ENCODE peak calls at places on chromosomes 16 and 17, in seven cellular contexts. One of them, this sample, is unnamed.

GRCh38 chr16:30875881-30876791 is 17.7 kb downstream of the BCL7C start:
- DNase-seq in H1: no peak
- DNase-seq in neuronal stem cell: no peak
- DNase-seq in H9: no peak
- DNase-seq in IMR-90: peak
- DNase-seq in mesendoderm: peak
- DNase-seq in trophoblast cell: peak
- DNase-seq in this sample: peak

GRCh38 chr16:28181557-28181914 is 30.2 kb downstream of the XPO6 start:
- DNase-seq in mesendoderm: peak
- DNase-seq in H1: no peak
- DNase-seq in trophoblast cell: peak
- DNase-seq in neuronal stem cell: no peak
- DNase-seq in IMR-90: peak
- DNase-seq in H9: no peak
- DNase-seq in this sample: peak

GRCh38 chr16:17510532-17510931 is 39.8 kb upstream of the XYLT1 start:
- DNase-seq in neuronal stem cell: no peak
- DNase-seq in H9: no peak
- DNase-seq in trophoblast cell: no peak
- DNase-seq in H1: no peak
- DNase-seq in mesendoderm: no peak
- DNase-seq in IMR-90: peak
- DNase-seq in this sample: no peak

GRCh38 chr16:57757883-57758282 is 22.3 kb downstream of the KATNB1 start:
- DNase-seq in IMR-90: no peak
- DNase-seq in H1: no peak
- DNase-seq in H9: no peak
- DNase-seq in trophoblast cell: no peak
- DNase-seq in mesendoderm: no peak
- DNase-seq in neuronal stem cell: no peak
- DNase-seq in this sample: no peak

GRCh38 chr17:61689610-61690180 is 98.7 kb upstream of the NACA2 start:
- DNase-seq in trophoblast cell: no peak
- DNase-seq in H1: no peak
- DNase-seq in H9: no peak
- DNase-seq in neuronal stem cell: no peak
- DNase-seq in IMR-90: peak
- DNase-seq in mesendoderm: no peak
- DNase-seq in this sample: peak

GRCh38 chr17:7592422-7593021 is 2.6 kb upstream of the SOX15 start:
- DNase-seq in H9: no peak
- DNase-seq in neuronal stem cell: no peak
- DNase-seq in trophoblast cell: no peak
- DNase-seq in H1: no peak
- DNase-seq in mesendoderm: no peak
- DNase-seq in IMR-90: no peak
- DNase-seq in this sample: no peak

GRCh38 chr16:31537362-31537921 is 9.7 kb downstream of the AHSP start:
- DNase-seq in IMR-90: no peak
- DNase-seq in neuronal stem cell: no peak
- DNase-seq in H9: peak
- DNase-seq in mesendoderm: peak
- DNase-seq in H1: peak
- DNase-seq in trophoblast cell: no peak
- DNase-seq in this sample: no peak

GRCh38 chr17:68576811-68577551 is 24.2 kb downstream of the FAM20A start:
- DNase-seq in neuronal stem cell: no peak
- DNase-seq in IMR-90: peak
- DNase-seq in mesendoderm: no peak
- DNase-seq in H9: no peak
- DNase-seq in trophoblast cell: peak
- DNase-seq in H1: no peak
- DNase-seq in this sample: peak

GRCh38 chr17:8673621-8674020 is 43.1 kb upstream of the MYH10 start:
- DNase-seq in trophoblast cell: no peak
- DNase-seq in H9: no peak
- DNase-seq in IMR-90: peak
- DNase-seq in H1: no peak
- DNase-seq in mesendoderm: no peak
- DNase-seq in neuronal stem cell: no peak
- DNase-seq in this sample: peak

GRCh38 chr16:19228057-19228456 is 57.5 kb upstream of the CLEC19A start:
- DNase-seq in H1: no peak
- DNase-seq in trophoblast cell: no peak
- DNase-seq in mesendoderm: peak
- DNase-seq in H9: no peak
- DNase-seq in neuronal stem cell: peak
- DNase-seq in IMR-90: no peak
- DNase-seq in this sample: no peak

GRCh38 chr16:19231881-19232280 is 53.6 kb upstream of the CLEC19A start:
- DNase-seq in H9: no peak
- DNase-seq in H1: no peak
- DNase-seq in neuronal stem cell: no peak
- DNase-seq in IMR-90: no peak
- DNase-seq in mesendoderm: no peak
- DNase-seq in trophoblast cell: no peak
- DNase-seq in this sample: no peak

GRCh38 chr16:19227643-19228042 is 57.9 kb upstream of the CLEC19A start:
- DNase-seq in trophoblast cell: no peak
- DNase-seq in H9: no peak
- DNase-seq in mesendoderm: peak
- DNase-seq in H1: no peak
- DNase-seq in neuronal stem cell: peak
- DNase-seq in IMR-90: no peak
- DNase-seq in this sample: no peak

GRCh38 chr16:19230575-19230974 is 55.0 kb upstream of the CLEC19A start:
- DNase-seq in IMR-90: no peak
- DNase-seq in H9: no peak
- DNase-seq in mesendoderm: no peak
- DNase-seq in trophoblast cell: no peak
- DNase-seq in neuronal stem cell: no peak
- DNase-seq in H1: no peak
- DNase-seq in this sample: no peak

DNA sequence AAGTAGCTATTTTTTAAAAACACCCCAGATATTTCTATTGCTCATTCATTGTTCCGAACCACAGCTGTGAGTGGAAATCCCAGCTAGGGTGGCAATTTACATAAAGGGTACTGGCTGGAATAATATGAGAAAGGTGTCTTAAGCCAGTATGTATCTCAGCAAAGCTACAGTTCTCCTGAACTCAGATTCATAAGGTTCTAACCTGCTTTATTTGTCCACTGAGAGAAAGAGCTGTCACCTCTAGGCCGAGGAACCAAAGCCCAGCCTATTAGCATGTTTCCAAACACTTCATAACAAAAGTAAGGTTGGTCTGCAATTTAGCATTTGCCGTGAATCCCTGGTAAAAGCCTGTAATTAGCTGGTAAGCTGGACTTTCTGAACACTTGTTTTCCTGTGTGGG is 57.0 kb upstream of the CLEC19A start:
- DNase-seq in H9: no peak
- DNase-seq in H1: no peak
- DNase-seq in mesendoderm: no peak
- DNase-seq in IMR-90: no peak
- DNase-seq in neuronal stem cell: no peak
- DNase-seq in trophoblast cell: no peak
- DNase-seq in this sample: no peak
- H3K4ac ChIP-seq in H9: no peak
- H3K4ac ChIP-seq in H1: no peak
- H3K4ac ChIP-seq in mesendoderm: no peak
- H3K4ac ChIP-seq in IMR-90: no peak
- H3K4ac ChIP-seq in neuronal stem cell: no peak
- H3K4ac ChIP-seq in trophoblast cell: no peak
- H3K4ac ChIP-seq in this sample: no peak

DNA sequence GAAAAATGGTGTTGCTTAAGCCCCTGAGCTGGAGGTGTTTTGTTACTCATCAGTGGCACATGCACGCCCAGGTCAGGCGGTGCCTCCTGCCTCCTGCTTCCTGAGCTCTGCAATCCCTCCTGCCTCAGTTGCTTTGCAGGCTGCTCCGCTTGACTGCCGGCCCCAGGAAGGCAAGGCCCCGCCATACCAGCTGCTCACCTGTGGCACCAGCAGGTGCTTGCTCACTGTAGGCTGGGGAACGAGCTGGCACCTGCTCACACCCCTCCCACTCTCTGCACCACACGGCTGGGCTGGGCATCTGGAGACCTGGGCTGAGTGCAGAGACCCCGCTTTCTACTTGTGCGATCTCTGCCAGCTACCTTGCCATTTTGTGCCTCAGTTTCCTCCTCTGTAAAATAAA is 200.2 kb downstream of the RBFOX3 start:
- DNase-seq in H1: no peak
- DNase-seq in mesendoderm: no peak
- DNase-seq in trophoblast cell: no peak
- DNase-seq in H9: no peak
- DNase-seq in IMR-90: no peak
- DNase-seq in neuronal stem cell: no peak
- DNase-seq in this sample: no peak
- H2BK5ac ChIP-seq in H1: no peak
- H2BK5ac ChIP-seq in mesendoderm: no peak
- H2BK5ac ChIP-seq in trophoblast cell: no peak
- H2BK5ac ChIP-seq in H9: no peak
- H2BK5ac ChIP-seq in IMR-90: no peak
- H2BK5ac ChIP-seq in neuronal stem cell: no peak
- H2BK5ac ChIP-seq in this sample: no peak

GRCh38 chr16:65934443-65934842 is 432.0 kb upstream of the CDH5 start:
- DNase-seq in neuronal stem cell: no peak
- DNase-seq in H1: no peak
- DNase-seq in H9: no peak
- DNase-seq in IMR-90: no peak
- DNase-seq in trophoblast cell: no peak
- DNase-seq in mesendoderm: no peak
- DNase-seq in this sample: no peak
- H3K4ac ChIP-seq in neuronal stem cell: no peak
- H3K4ac ChIP-seq in H1: no peak
- H3K4ac ChIP-seq in H9: no peak
- H3K4ac ChIP-seq in IMR-90: no peak
- H3K4ac ChIP-seq in trophoblast cell: no peak
- H3K4ac ChIP-seq in mesendoderm: no peak
- H3K4ac ChIP-seq in this sample: no peak

GRCh38 chr17:75819723-75820410 is 24.3 kb downstream of the UNC13D start:
- DNase-seq in IMR-90: no peak
- DNase-seq in H1: no peak
- DNase-seq in H9: no peak
- DNase-seq in trophoblast cell: no peak
- DNase-seq in neuronal stem cell: no peak
- DNase-seq in mesendoderm: no peak
- DNase-seq in this sample: no peak
- H2BK5ac ChIP-seq in IMR-90: no peak
- H2BK5ac ChIP-seq in H1: no peak
- H2BK5ac ChIP-seq in H9: no peak
- H2BK5ac ChIP-seq in trophoblast cell: no peak
- H2BK5ac ChIP-seq in neuronal stem cell: no peak
- H2BK5ac ChIP-seq in mesendoderm: no peak
- H2BK5ac ChIP-seq in this sample: no peak